ENCODE peak calls at places on chromosomes 4 and X, in six cellular contexts. J is fibroblast of mammary gland, E is germinal center, R is KBM-7, G is tibial artery, I is SW 1271. H is an unnamed sample.

GRCh38 chr4:139556071-139556734 is at the start of gene SETD7:
- DNase-seq in J (peak; percentile 71), E (peak; percentile 68), R (peak; percentile 88), G (peak; percentile 77), I (peak; percentile 1), H (peak; percentile 83)

GRCh38 chr4:83043801-83044407 is 8.9 kb downstream of the COPS4 start:
- DNase-seq in J (peak; percentile 79), E (no peak), R (no peak), G (no peak), I (no peak), H (peak; percentile 54)

GRCh38 chrX:22246620-22247019 is 26.1 kb upstream of the CBLL2 start:
- DNase-seq in J (peak; percentile 5), E (no peak), R (no peak), G (no peak), I (no peak), H (peak; percentile 6)

GRCh38 chrX:44462851-44463250 is 79.8 kb downstream of the FUNDC1 start:
- DNase-seq in J (peak; percentile 3), E (no peak), R (peak; percentile 78), G (peak; percentile 30), I (no peak), H (peak; percentile 10)

GRCh38 chr4:56637154-56637553 is 43.9 kb downstream of the HOPX start:
- DNase-seq in J (no peak), E (no peak), R (no peak), G (no peak), I (no peak), H (no peak)

GRCh38 chrX:71619193-71619592 is 882 bp upstream of the CXCR3 start:
- DNase-seq in J (no peak), E (no peak), R (peak; percentile 58), G (no peak), I (no peak), H (no peak)

GRCh38 chr4:47835489-47835888 is 2.4 kb downstream of the CORIN start:
- DNase-seq in J (no peak), E (no peak), R (peak; percentile 43), G (no peak), I (no peak), H (peak; percentile 79)

GRCh38 chrX:40644175-40644574 is 3.2 kb downstream of the CXorf38 start:
- DNase-seq in J (peak; percentile 64), E (no peak), R (peak; percentile 92), G (no peak), I (no peak), H (peak; percentile 66)

GRCh38 chr4:186845137-186845842 is 121.6 kb upstream of the FAT1 start:
- DNase-seq in J (peak; percentile 82), E (no peak), R (peak; percentile 89), G (peak; percentile 47), I (no peak), H (peak; percentile 97)

H was measured in choroid plexus epithelial cell.